ENCODE peak calls at places on chromosomes 4 and X, in six cellular contexts. L is lower lobe of right lung, I is cardiac muscle cell, A is pancreas, E is GM12865, S is heart right ventricle. P is an unnamed sample.

GRCh38 chr4:46837639-46838038 is 71.4 kb downstream of the COX7B2 start:
- DNase-seq in E (no peak), S (no peak), L (no peak), A (no peak), I (no peak), P (no peak)

GRCh38 chr4:63578383-63578782 is 830.9 kb downstream of the TECRL start:
- DNase-seq in L (no peak), S (no peak), I (no peak), A (no peak), E (no peak), P (no peak)

GRCh38 chr4:58209576-58209975 is 1099.4 kb upstream of the IGFBP7 start:
- DNase-seq in I (no peak), A (no peak), S (no peak), E (no peak), L (no peak), P (no peak)

GRCh38 chr4:122632396-122633143 is 11.7 kb upstream of the IL21 start:
- DNase-seq in L (no peak), I (no peak), E (peak; percentile 73), A (no peak), S (no peak), P (no peak)

GRCh38 chrX:31449064-31449463 is 377.2 kb upstream of the FTHL17 start:
- DNase-seq in E (no peak), A (no peak), L (no peak), S (no peak), I (no peak), P (no peak)

GRCh38 chr4:13093170-13093569 is 391.0 kb downstream of the RAB28 start:
- DNase-seq in I (no peak), A (no peak), S (no peak), L (no peak), E (no peak), P (no peak)

GRCh38 chrX:153519569-153520285 is 2.3 kb downstream of the ATP2B3 start:
- DNase-seq in A (no peak), E (no peak), L (no peak), S (no peak), I (no peak), P (peak; percentile 26)

GRCh38 chrX:74133156-74133796 is 170.7 kb upstream of the ZCCHC13 start:
- DNase-seq in S (no peak), A (no peak), E (peak; percentile 43), I (peak; percentile 81), L (no peak), P (peak; percentile 81)

GRCh38 chr4:4762300-4762699 is 97.2 kb upstream of the MSX1 start:
- DNase-seq in I (no peak), E (peak; percentile 20), L (no peak), S (no peak), A (no peak), P (no peak)

GRCh38 chr4:138696771-138697170 is 318.8 kb upstream of the NOCT start:
- DNase-seq in E (no peak), L (no peak), A (no peak), I (no peak), S (no peak), P (no peak)
- H3K4me3 ChIP-seq in E (no peak overlapping the region), L (no peak overlapping the region), A (no peak overlapping the region), I (no peak overlapping the region), S (no peak overlapping the region), P (no peak overlapping the region)

DNA sequence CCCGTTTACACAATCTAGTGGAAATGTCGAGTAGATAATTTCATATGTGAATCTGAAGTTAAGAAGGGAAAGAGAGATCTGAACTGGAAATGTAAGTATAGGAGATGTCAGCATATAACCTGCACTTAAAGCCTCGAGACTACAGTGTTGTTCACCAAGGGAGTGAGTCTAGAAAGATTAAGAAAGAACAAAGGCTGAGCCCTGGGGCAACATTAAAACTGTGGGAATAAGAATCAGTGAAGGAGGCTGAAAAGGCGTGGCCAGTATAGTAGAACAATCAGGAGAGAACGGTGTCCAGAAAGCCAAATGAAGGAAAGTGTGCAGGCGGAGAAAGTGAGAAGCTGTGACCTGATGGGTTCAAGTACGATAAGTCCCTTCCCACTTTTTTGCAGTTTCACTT is 118.8 kb upstream of the TENM3 start:
- DNase-seq in I (no peak), L (no peak), A (no peak), S (no peak), E (no peak), P (no peak)
- TF ChIP-seq CTCF in I (no peak), L (no peak), A (no peak), S (no peak), E (no peak), P (no peak)

GRCh38 chr4:69714086-69714485 is 46.3 kb downstream of the SULT1B1 start:
- DNase-seq in S (no peak), L (no peak), E (no peak), I (no peak), A (no peak), P (no peak)
- H3K4me3 ChIP-seq in S (no peak overlapping the region), L (no peak overlapping the region), E (no peak overlapping the region), I (no peak overlapping the region), A (no peak overlapping the region), P (no peak overlapping the region)

GRCh38 chrX:24145340-24146186 is 4.0 kb upstream of the ZFX start:
- DNase-seq in S (no peak), L (no peak), E (no peak), I (no peak), A (no peak), P (peak; percentile 39)
- TF ChIP-seq CTCF in S (no peak), L (no peak), E (no peak), I (peak; percentile 4), A (no peak), P (peak; percentile 31)

GRCh38 chrX:16577483-16578029 is 72.4 kb upstream of the S100G start:
- DNase-seq in L (no peak), A (no peak), I (no peak), E (no peak), S (no peak), P (no peak)
- H3K4me3 ChIP-seq in L (no peak overlapping the region), A (no peak overlapping the region), I (no peak overlapping the region), E (no peak overlapping the region), S (no peak overlapping the region), P (no peak overlapping the region)

DNA sequence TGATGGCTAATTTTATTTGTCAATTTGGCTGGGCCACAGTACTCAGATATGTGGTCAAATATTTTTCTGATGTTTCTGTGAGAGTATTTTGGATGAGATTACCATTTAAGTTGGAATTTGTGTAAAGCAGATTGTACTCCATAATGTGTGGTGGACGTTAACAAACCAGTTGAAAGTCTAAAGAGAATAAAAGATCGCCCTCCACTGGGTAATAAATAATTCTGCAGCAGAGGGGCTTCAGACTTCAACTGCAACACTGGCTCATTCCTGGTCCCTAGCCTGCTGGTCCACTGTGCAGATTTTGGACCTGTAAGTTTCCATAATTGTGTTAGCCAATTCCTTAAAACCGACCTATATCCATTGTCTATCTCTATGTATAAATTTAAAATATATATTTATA is 540.3 kb downstream of the PCDH18 start:
- DNase-seq in L (no peak), A (no peak), E (no peak), S (no peak), I (no peak), P (no peak)
- TF ChIP-seq CTCF in L (no peak), A (no peak), E (no peak), S (no peak), I (no peak), P (no peak)

DNA sequence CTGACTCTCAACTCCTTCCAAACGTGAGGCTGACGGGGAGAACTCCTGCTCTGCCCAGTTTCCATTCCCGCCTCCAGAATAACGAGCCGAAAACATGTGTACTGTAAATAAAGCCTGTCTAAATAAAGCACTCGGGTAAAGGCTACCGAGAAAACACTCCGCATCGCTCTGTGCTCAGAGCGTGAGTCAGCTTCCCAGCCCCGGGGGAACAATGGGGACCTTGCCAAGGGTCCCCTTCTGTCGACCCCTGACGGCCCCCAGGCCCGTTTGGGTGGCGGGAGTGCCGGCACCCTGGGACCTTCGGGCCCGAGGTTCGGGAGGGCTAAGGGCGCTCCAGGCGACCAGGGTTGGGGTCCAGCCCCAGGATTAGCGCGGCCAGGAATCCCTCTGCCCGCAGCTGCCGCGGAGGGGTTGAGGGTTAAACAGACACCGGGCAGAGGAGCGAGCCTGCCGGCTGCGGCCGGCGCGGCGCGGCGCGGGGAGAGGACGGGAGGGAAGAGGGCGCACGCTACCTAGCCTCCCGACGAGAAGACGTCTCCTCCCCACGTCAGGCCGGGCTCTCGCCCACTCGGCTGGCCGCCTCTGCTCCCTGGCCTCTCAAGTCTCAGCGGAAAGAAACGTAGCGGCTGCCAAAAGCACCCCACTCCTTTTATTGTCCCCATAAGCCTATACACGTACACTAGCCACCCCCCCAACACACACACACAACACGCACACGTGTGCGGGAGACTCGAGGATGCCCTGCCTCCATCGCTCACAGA is 85.5 kb downstream of the BCOR start:
- DNase-seq in E (no peak), A (peak; percentile 69), I (no peak), S (peak; percentile 30), L (no peak), P (peak; percentile 71)
- H3K4me3 ChIP-seq in E (peak overlapping the region; percentile 71), A (no peak overlapping the region), I (no peak overlapping the region), S (peak overlapping the region; percentile 1), L (peak overlapping the region; percentile 59), P (peak overlapping the region; percentile 60)